ENCODE peak calls at places on chromosomes 12 and 14, in four cellular contexts. One of them, this sample, is unnamed.

GRCh38 chr12:120869376-120869775 is 34.8 kb downstream of the SPPL3 start:
- DNase-seq in activated T-helper 2 cell treated with anti-CD3 and anti-CD28 coated beads, Interferon-gamma antibody, Interleukin-2, Interleukin-4, amounts not matched to agents 10 μg/mL and 5 μg/mL and 100 μg/mL, durations not matched to agents 14 hours and 24 hours and 36 hours: no peak
- DNase-seq in GM20000: no peak
- DNase-seq in activated naive CD8-positive, alpha-beta T cell treated with anti-CD3 and anti-CD28 coated beads, Interleukin-2, amount 50 U/mL, for 24 hours: no peak
- DNase-seq in this sample: no peak

GRCh38 chr14:67285876-67286452 is 44.7 kb downstream of the PALS1 start:
- DNase-seq in GM20000: peak
- DNase-seq in activated T-helper 2 cell treated with anti-CD3 and anti-CD28 coated beads, Interferon-gamma antibody, Interleukin-2, Interleukin-4, amounts not matched to agents 10 μg/mL and 5 μg/mL and 100 μg/mL, durations not matched to agents 14 hours and 24 hours and 36 hours: no peak
- DNase-seq in activated naive CD8-positive, alpha-beta T cell treated with anti-CD3 and anti-CD28 coated beads, Interleukin-2, amount 50 U/mL, for 24 hours: no peak
- DNase-seq in this sample: peak

GRCh38 chr12:109594566-109595317 is 21.1 kb downstream of the MVK start:
- DNase-seq in GM20000: no peak
- DNase-seq in activated naive CD8-positive, alpha-beta T cell treated with anti-CD3 and anti-CD28 coated beads, Interleukin-2, amount 50 U/mL, for 24 hours: no peak
- DNase-seq in activated T-helper 2 cell treated with anti-CD3 and anti-CD28 coated beads, Interferon-gamma antibody, Interleukin-2, Interleukin-4, amounts not matched to agents 10 μg/mL and 5 μg/mL and 100 μg/mL, durations not matched to agents 14 hours and 24 hours and 36 hours: no peak
- DNase-seq in this sample: no peak

GRCh38 chr14:103232831-103233319 is 101.2 kb upstream of the EIF5 start:
- DNase-seq in activated T-helper 2 cell treated with anti-CD3 and anti-CD28 coated beads, Interferon-gamma antibody, Interleukin-2, Interleukin-4, amounts not matched to agents 10 μg/mL and 5 μg/mL and 100 μg/mL, durations not matched to agents 14 hours and 24 hours and 36 hours: no peak
- DNase-seq in GM20000: no peak
- DNase-seq in activated naive CD8-positive, alpha-beta T cell treated with anti-CD3 and anti-CD28 coated beads, Interleukin-2, amount 50 U/mL, for 24 hours: no peak
- DNase-seq in this sample: peak

GRCh38 chr14:67311868-67312267 is 47.7 kb downstream of the ATP6V1D start:
- DNase-seq in activated T-helper 2 cell treated with anti-CD3 and anti-CD28 coated beads, Interferon-gamma antibody, Interleukin-2, Interleukin-4, amounts not matched to agents 10 μg/mL and 5 μg/mL and 100 μg/mL, durations not matched to agents 14 hours and 24 hours and 36 hours: no peak
- DNase-seq in activated naive CD8-positive, alpha-beta T cell treated with anti-CD3 and anti-CD28 coated beads, Interleukin-2, amount 50 U/mL, for 24 hours: no peak
- DNase-seq in GM20000: no peak
- DNase-seq in this sample: no peak

GRCh38 chr12:12033589-12034223 is 37.0 kb upstream of the BCL2L14 start:
- DNase-seq in activated T-helper 2 cell treated with anti-CD3 and anti-CD28 coated beads, Interferon-gamma antibody, Interleukin-2, Interleukin-4, amounts not matched to agents 10 μg/mL and 5 μg/mL and 100 μg/mL, durations not matched to agents 14 hours and 24 hours and 36 hours: no peak
- DNase-seq in GM20000: no peak
- DNase-seq in activated naive CD8-positive, alpha-beta T cell treated with anti-CD3 and anti-CD28 coated beads, Interleukin-2, amount 50 U/mL, for 24 hours: no peak
- DNase-seq in this sample: no peak

GRCh38 chr12:9149372-9149771 is 33.7 kb upstream of the A2M start:
- DNase-seq in activated naive CD8-positive, alpha-beta T cell treated with anti-CD3 and anti-CD28 coated beads, Interleukin-2, amount 50 U/mL, for 24 hours: no peak
- DNase-seq in activated T-helper 2 cell treated with anti-CD3 and anti-CD28 coated beads, Interferon-gamma antibody, Interleukin-2, Interleukin-4, amounts not matched to agents 10 μg/mL and 5 μg/mL and 100 μg/mL, durations not matched to agents 14 hours and 24 hours and 36 hours: no peak
- DNase-seq in GM20000: no peak
- DNase-seq in this sample: no peak

GRCh38 chr12:29990971-29991370 is 207.2 kb upstream of the TMTC1 start:
- DNase-seq in activated naive CD8-positive, alpha-beta T cell treated with anti-CD3 and anti-CD28 coated beads, Interleukin-2, amount 50 U/mL, for 24 hours: no peak
- DNase-seq in GM20000: no peak
- DNase-seq in activated T-helper 2 cell treated with anti-CD3 and anti-CD28 coated beads, Interferon-gamma antibody, Interleukin-2, Interleukin-4, amounts not matched to agents 10 μg/mL and 5 μg/mL and 100 μg/mL, durations not matched to agents 14 hours and 24 hours and 36 hours: no peak
- DNase-seq in this sample: no peak

GRCh38 chr12:47236109-47236714 is 156.5 kb upstream of the AMIGO2 start:
- DNase-seq in GM20000: no peak
- DNase-seq in activated naive CD8-positive, alpha-beta T cell treated with anti-CD3 and anti-CD28 coated beads, Interleukin-2, amount 50 U/mL, for 24 hours: no peak
- DNase-seq in activated T-helper 2 cell treated with anti-CD3 and anti-CD28 coated beads, Interferon-gamma antibody, Interleukin-2, Interleukin-4, amounts not matched to agents 10 μg/mL and 5 μg/mL and 100 μg/mL, durations not matched to agents 14 hours and 24 hours and 36 hours: no peak
- DNase-seq in this sample: no peak

GRCh38 chr12:46886541-46887041 is 60.8 kb upstream of the SLC38A4 start:
- DNase-seq in GM20000: no peak
- DNase-seq in activated naive CD8-positive, alpha-beta T cell treated with anti-CD3 and anti-CD28 coated beads, Interleukin-2, amount 50 U/mL, for 24 hours: no peak
- DNase-seq in activated T-helper 2 cell treated with anti-CD3 and anti-CD28 coated beads, Interferon-gamma antibody, Interleukin-2, Interleukin-4, amounts not matched to agents 10 μg/mL and 5 μg/mL and 100 μg/mL, durations not matched to agents 14 hours and 24 hours and 36 hours: no peak
- DNase-seq in this sample: no peak

GRCh38 chr12:22525426-22525825 is 18.9 kb downstream of the C2CD5 start:
- DNase-seq in activated naive CD8-positive, alpha-beta T cell treated with anti-CD3 and anti-CD28 coated beads, Interleukin-2, amount 50 U/mL, for 24 hours: no peak
- DNase-seq in activated T-helper 2 cell treated with anti-CD3 and anti-CD28 coated beads, Interferon-gamma antibody, Interleukin-2, Interleukin-4, amounts not matched to agents 10 μg/mL and 5 μg/mL and 100 μg/mL, durations not matched to agents 14 hours and 24 hours and 36 hours: no peak
- DNase-seq in GM20000: no peak
- DNase-seq in this sample: no peak

GRCh38 chr12:29521951-29522350 is 24.5 kb upstream of the OVCH1 start:
- DNase-seq in activated naive CD8-positive, alpha-beta T cell treated with anti-CD3 and anti-CD28 coated beads, Interleukin-2, amount 50 U/mL, for 24 hours: no peak
- DNase-seq in activated T-helper 2 cell treated with anti-CD3 and anti-CD28 coated beads, Interferon-gamma antibody, Interleukin-2, Interleukin-4, amounts not matched to agents 10 μg/mL and 5 μg/mL and 100 μg/mL, durations not matched to agents 14 hours and 24 hours and 36 hours: no peak
- DNase-seq in GM20000: no peak
- DNase-seq in this sample: no peak

GRCh38 chr14:29548948-29549370 is 378.7 kb downstream of the PRKD1 start:
- DNase-seq in activated T-helper 2 cell treated with anti-CD3 and anti-CD28 coated beads, Interferon-gamma antibody, Interleukin-2, Interleukin-4, amounts not matched to agents 10 μg/mL and 5 μg/mL and 100 μg/mL, durations not matched to agents 14 hours and 24 hours and 36 hours: no peak
- DNase-seq in GM20000: peak
- DNase-seq in activated naive CD8-positive, alpha-beta T cell treated with anti-CD3 and anti-CD28 coated beads, Interleukin-2, amount 50 U/mL, for 24 hours: no peak
- DNase-seq in this sample: peak

GRCh38 chr14:52852810-52853521 is 61.6 kb upstream of the GNPNAT1 start:
- DNase-seq in activated T-helper 2 cell treated with anti-CD3 and anti-CD28 coated beads, Interferon-gamma antibody, Interleukin-2, Interleukin-4, amounts not matched to agents 10 μg/mL and 5 μg/mL and 100 μg/mL, durations not matched to agents 14 hours and 24 hours and 36 hours: no peak
- DNase-seq in activated naive CD8-positive, alpha-beta T cell treated with anti-CD3 and anti-CD28 coated beads, Interleukin-2, amount 50 U/mL, for 24 hours: no peak
- DNase-seq in GM20000: no peak
- DNase-seq in this sample: no peak

GRCh38 chr12:9039397-9039977 is 50.1 kb downstream of the KLRG1 start:
- DNase-seq in activated naive CD8-positive, alpha-beta T cell treated with anti-CD3 and anti-CD28 coated beads, Interleukin-2, amount 50 U/mL, for 24 hours: no peak
- DNase-seq in GM20000: peak
- DNase-seq in activated T-helper 2 cell treated with anti-CD3 and anti-CD28 coated beads, Interferon-gamma antibody, Interleukin-2, Interleukin-4, amounts not matched to agents 10 μg/mL and 5 μg/mL and 100 μg/mL, durations not matched to agents 14 hours and 24 hours and 36 hours: no peak
- DNase-seq in this sample: peak

GRCh38 chr12:13442457-13442856 is 245.9 kb downstream of the EMP1 start:
- DNase-seq in activated T-helper 2 cell treated with anti-CD3 and anti-CD28 coated beads, Interferon-gamma antibody, Interleukin-2, Interleukin-4, amounts not matched to agents 10 μg/mL and 5 μg/mL and 100 μg/mL, durations not matched to agents 14 hours and 24 hours and 36 hours: no peak
- DNase-seq in activated naive CD8-positive, alpha-beta T cell treated with anti-CD3 and anti-CD28 coated beads, Interleukin-2, amount 50 U/mL, for 24 hours: no peak
- DNase-seq in GM20000: no peak
- DNase-seq in this sample: no peak

GRCh38 chr12:71799105-71799504 is 40.5 kb upstream of the TBC1D15 start:
- DNase-seq in activated naive CD8-positive, alpha-beta T cell treated with anti-CD3 and anti-CD28 coated beads, Interleukin-2, amount 50 U/mL, for 24 hours: no peak
- DNase-seq in GM20000: no peak
- DNase-seq in activated T-helper 2 cell treated with anti-CD3 and anti-CD28 coated beads, Interferon-gamma antibody, Interleukin-2, Interleukin-4, amounts not matched to agents 10 μg/mL and 5 μg/mL and 100 μg/mL, durations not matched to agents 14 hours and 24 hours and 36 hours: no peak
- DNase-seq in this sample: no peak

GRCh38 chr12:94592080-94592479 is 58.3 kb downstream of the TMCC3 start:
- DNase-seq in activated T-helper 2 cell treated with anti-CD3 and anti-CD28 coated beads, Interferon-gamma antibody, Interleukin-2, Interleukin-4, amounts not matched to agents 10 μg/mL and 5 μg/mL and 100 μg/mL, durations not matched to agents 14 hours and 24 hours and 36 hours: no peak
- DNase-seq in GM20000: no peak
- DNase-seq in activated naive CD8-positive, alpha-beta T cell treated with anti-CD3 and anti-CD28 coated beads, Interleukin-2, amount 50 U/mL, for 24 hours: no peak
- DNase-seq in this sample: no peak

GRCh38 chr12:27048822-27049752 is 26.7 kb downstream of the MED21 start:
- DNase-seq in activated naive CD8-positive, alpha-beta T cell treated with anti-CD3 and anti-CD28 coated beads, Interleukin-2, amount 50 U/mL, for 24 hours: no peak
- DNase-seq in GM20000: no peak
- DNase-seq in activated T-helper 2 cell treated with anti-CD3 and anti-CD28 coated beads, Interferon-gamma antibody, Interleukin-2, Interleukin-4, amounts not matched to agents 10 μg/mL and 5 μg/mL and 100 μg/mL, durations not matched to agents 14 hours and 24 hours and 36 hours: no peak
- DNase-seq in this sample: no peak

GRCh38 chr14:60653388-60653690 is 4.1 kb upstream of the SIX1 start:
- DNase-seq in GM20000: peak
- DNase-seq in activated naive CD8-positive, alpha-beta T cell treated with anti-CD3 and anti-CD28 coated beads, Interleukin-2, amount 50 U/mL, for 24 hours: no peak
- DNase-seq in activated T-helper 2 cell treated with anti-CD3 and anti-CD28 coated beads, Interferon-gamma antibody, Interleukin-2, Interleukin-4, amounts not matched to agents 10 μg/mL and 5 μg/mL and 100 μg/mL, durations not matched to agents 14 hours and 24 hours and 36 hours: no peak
- DNase-seq in this sample: no peak

GRCh38 chr14:74794947-74795346 is 31.8 kb downstream of the YLPM1 start:
- DNase-seq in activated T-helper 2 cell treated with anti-CD3 and anti-CD28 coated beads, Interferon-gamma antibody, Interleukin-2, Interleukin-4, amounts not matched to agents 10 μg/mL and 5 μg/mL and 100 μg/mL, durations not matched to agents 14 hours and 24 hours and 36 hours: no peak
- DNase-seq in activated naive CD8-positive, alpha-beta T cell treated with anti-CD3 and anti-CD28 coated beads, Interleukin-2, amount 50 U/mL, for 24 hours: no peak
- DNase-seq in GM20000: no peak
- DNase-seq in this sample: no peak

GRCh38 chr12:50224026-50224692 is 57.0 kb upstream of the CERS5 start:
- DNase-seq in GM20000: no peak
- DNase-seq in activated T-helper 2 cell treated with anti-CD3 and anti-CD28 coated beads, Interferon-gamma antibody, Interleukin-2, Interleukin-4, amounts not matched to agents 10 μg/mL and 5 μg/mL and 100 μg/mL, durations not matched to agents 14 hours and 24 hours and 36 hours: peak
- DNase-seq in activated naive CD8-positive, alpha-beta T cell treated with anti-CD3 and anti-CD28 coated beads, Interleukin-2, amount 50 U/mL, for 24 hours: peak
- DNase-seq in this sample: peak

GRCh38 chr14:35292770-35293561 is 784 bp downstream of the PSMA6 start:
- DNase-seq in activated T-helper 2 cell treated with anti-CD3 and anti-CD28 coated beads, Interferon-gamma antibody, Interleukin-2, Interleukin-4, amounts not matched to agents 10 μg/mL and 5 μg/mL and 100 μg/mL, durations not matched to agents 14 hours and 24 hours and 36 hours: no peak
- DNase-seq in GM20000: no peak
- DNase-seq in activated naive CD8-positive, alpha-beta T cell treated with anti-CD3 and anti-CD28 coated beads, Interleukin-2, amount 50 U/mL, for 24 hours: no peak
- DNase-seq in this sample: no peak

GRCh38 chr12:66960704-66961690 is 282.1 kb upstream of the GRIP1 start:
- DNase-seq in activated T-helper 2 cell treated with anti-CD3 and anti-CD28 coated beads, Interferon-gamma antibody, Interleukin-2, Interleukin-4, amounts not matched to agents 10 μg/mL and 5 μg/mL and 100 μg/mL, durations not matched to agents 14 hours and 24 hours and 36 hours: no peak
- DNase-seq in activated naive CD8-positive, alpha-beta T cell treated with anti-CD3 and anti-CD28 coated beads, Interleukin-2, amount 50 U/mL, for 24 hours: no peak
- DNase-seq in GM20000: no peak
- DNase-seq in this sample: no peak

GRCh38 chr12:117744418-117744817 is 224.4 kb downstream of the KSR2 start:
- DNase-seq in activated naive CD8-positive, alpha-beta T cell treated with anti-CD3 and anti-CD28 coated beads, Interleukin-2, amount 50 U/mL, for 24 hours: no peak
- DNase-seq in activated T-helper 2 cell treated with anti-CD3 and anti-CD28 coated beads, Interferon-gamma antibody, Interleukin-2, Interleukin-4, amounts not matched to agents 10 μg/mL and 5 μg/mL and 100 μg/mL, durations not matched to agents 14 hours and 24 hours and 36 hours: no peak
- DNase-seq in GM20000: no peak
- DNase-seq in this sample: no peak

This sample was measured in GM10248.